ENCODE peak calls at places on chromosomes 5 and 9, in six cellular contexts. H is amygdala; F is T-helper 1 cell; I is activated naive CD4-positive, alpha-beta T cell treated with anti-CD3 and anti-CD28 coated beads, Interleukin-2, amount 50 U/mL, for 72 hours; L is A549; S is SW480. E is an unnamed sample.

GRCh38 chr5:90421136-90421535 is 11.6 kb upstream of the CETN3 start:
- DNase-seq in H (no peak), L (peak; percentile 37), F (no peak), S (peak; percentile 3), I (no peak), E (no peak)

GRCh38 chr9:107875571-107875980 is 386.0 kb upstream of the KLF4 start:
- DNase-seq in I (no peak), F (no peak), L (no peak), S (no peak), H (no peak), E (no peak)

GRCh38 chr5:39433838-39434237 is 9.1 kb upstream of the DAB2 start:
- DNase-seq in I (no peak), H (no peak), L (no peak), S (no peak), F (no peak), E (no peak)

GRCh38 chr5:40291338-40291737 is 388.4 kb upstream of the PTGER4 start:
- DNase-seq in L (no peak), F (no peak), S (no peak), H (no peak), I (no peak), E (no peak)

GRCh38 chr5:2993771-2994170 is 242.3 kb upstream of the IRX2 start:
- DNase-seq in S (no peak), H (no peak), L (no peak), F (no peak), I (no peak), E (no peak)

GRCh38 chr9:14062449-14063187 is 251.3 kb downstream of the NFIB start:
- DNase-seq in I (no peak), L (no peak), S (no peak), H (no peak), F (no peak), E (no peak)

GRCh38 chr5:132258102-132259060 is 885 bp downstream of the PDLIM4 start:
- DNase-seq in H (no peak), F (no peak), I (peak; percentile 49), S (no peak), L (no peak), E (no peak)

GRCh38 chr9:91811024-91811909 is 138.8 kb downstream of the ROR2 start:
- DNase-seq in I (no peak), L (no peak), S (no peak), F (no peak), H (no peak), E (no peak)

GRCh38 chr9:70411141-70411929 is 3.1 kb downstream of the KLF9 start:
- DNase-seq in I (peak; percentile 65), F (no peak), H (peak; percentile 29), S (no peak), L (no peak), E (peak; percentile 6)

GRCh38 chr5:67094476-67095300 is 101.9 kb downstream of the CD180 start:
- DNase-seq in S (no peak), I (no peak), H (no peak), L (no peak), F (no peak), E (no peak)

GRCh38 chr5:173759696-173760095 is 128.5 kb upstream of the CPEB4 start:
- DNase-seq in I (no peak), F (no peak), L (no peak), S (no peak), H (no peak), E (no peak)

GRCh38 chr5:97078958-97079357 is 63.5 kb downstream of the LIX1 start:
- DNase-seq in L (no peak), S (no peak), F (no peak), I (no peak), H (no peak), E (no peak)

GRCh38 chr5:174229640-174230350 is 184.3 kb downstream of the NSG2 start:
- DNase-seq in S (peak; percentile 43), I (no peak), F (no peak), H (no peak), L (no peak), E (no peak)

GRCh38 chr9:123996731-123997421 is 14.7 kb upstream of the LHX2 start:
- DNase-seq in L (no peak), S (no peak), F (no peak), H (no peak), I (peak; percentile 58), E (no peak)

GRCh38 chr5:82465235-82465634 is 187.1 kb upstream of the RPS23 start:
- DNase-seq in S (peak; percentile 24), H (no peak), L (no peak), F (no peak), I (no peak), E (no peak)

GRCh38 chr9:122609810-122610209 is 4.7 kb upstream of the OR1Q1 start:
- DNase-seq in I (no peak), F (no peak), H (no peak), L (no peak), S (no peak), E (no peak)

GRCh38 chr5:95808686-95809413 is 13.7 kb downstream of the GLRX start:
- DNase-seq in H (no peak), F (peak; percentile 78), L (no peak), S (no peak), I (peak; percentile 64), E (no peak)

GRCh38 chr9:128702949-128703615 is 779 bp downstream of the PKN3 start:
- DNase-seq in S (no peak), F (no peak), I (peak; percentile 60), H (no peak), L (peak; percentile 41), E (no peak)

GRCh38 chr9:18706648-18707047 is 232.7 kb downstream of the ADAMTSL1 start:
- DNase-seq in F (no peak), L (no peak), S (no peak), H (no peak), I (no peak), E (no peak)

GRCh38 chr9:93566408-93567270 is 9.7 kb upstream of the PHF2 start:
- DNase-seq in F (peak; percentile 97), L (peak; percentile 95), S (peak; percentile 92), H (peak; percentile 96), I (peak; percentile 99), E (peak; percentile 95)

GRCh38 chr5:115262066-115262404 is 642 bp downstream of the PGGT1B start:
- DNase-seq in F (no peak), S (peak; percentile 26), H (no peak), L (peak; percentile 5), I (no peak), E (no peak)

GRCh38 chr5:134874831-134875655 is 872 bp downstream of the TXNDC15 start:
- DNase-seq in S (peak; percentile 76), F (no peak), H (peak; percentile 57), I (peak; percentile 62), L (peak; percentile 75), E (peak; percentile 25)

GRCh38 chr5:109413463-109413862 is 3.7 kb upstream of the PJA2 start:
- DNase-seq in H (no peak), F (no peak), I (no peak), L (no peak), S (peak; percentile 27), E (no peak)

GRCh38 chr5:7415948-7416535 is 20.1 kb downstream of the ADCY2 start:
- DNase-seq in H (no peak), S (no peak), F (no peak), I (no peak), L (no peak), E (no peak)

GRCh38 chr5:159504857-159505304 is 174.6 kb upstream of the IL12B start:
- DNase-seq in H (no peak), S (peak; percentile 18), I (no peak), F (no peak), L (no peak), E (no peak)

GRCh38 chr5:117486879-117487391 is 912.3 kb upstream of the SEMA6A start:
- DNase-seq in H (no peak), I (no peak), S (no peak), L (peak; percentile 63), F (no peak), E (no peak)

GRCh38 chr9:111621895-111622480 is 9.1 kb upstream of the DNAJC25 start:
- DNase-seq in F (no peak), I (no peak), H (no peak), L (peak; percentile 61), S (peak; percentile 36), E (peak; percentile 3)

GRCh38 chr5:142658278-142658677 is 27.6 kb downstream of the FGF1 start:
- DNase-seq in S (no peak), H (no peak), L (no peak), F (no peak), I (no peak), E (no peak)

GRCh38 chr5:37111426-37112382 is 137.5 kb downstream of the CPLANE1 start:
- DNase-seq in S (peak; percentile 6), I (no peak), L (no peak), F (peak; percentile 5), H (no peak), E (no peak)

GRCh38 chr5:111472579-111472978 is 39.8 kb downstream of the STARD4 start:
- DNase-seq in S (no peak), F (no peak), L (no peak), I (no peak), H (no peak), E (peak; percentile 55)

GRCh38 chr9:127971357-127972315 is 9.2 kb downstream of the EEIG1 start:
- DNase-seq in S (no peak), L (no peak), I (peak; percentile 71), H (peak; percentile 66), F (no peak), E (peak; percentile 68)

E was measured in caudate nucleus.